ENCODE peak calls at places on chromosomes 3 and 15, in nine cellular contexts. One of them, this sample, is unnamed.

GRCh38 chr15:66658855-66659254 is 43.2 kb upstream of the SMAD6 start:
- DNase-seq in tibial nerve: no peak
- DNase-seq in GM23248: no peak
- DNase-seq in spleen: no peak
- DNase-seq in naive thymus-derived CD4-positive, alpha-beta T cell: no peak
- DNase-seq in small intestine: no peak
- DNase-seq in Panc1: no peak
- DNase-seq in RWPE2: no peak
- DNase-seq in HCT116: no peak
- DNase-seq in this sample: no peak

GRCh38 chr3:9226326-9226725 is 23.1 kb downstream of the SRGAP3 start:
- DNase-seq in tibial nerve: no peak
- DNase-seq in GM23248: peak; percentile 74
- DNase-seq in spleen: no peak
- DNase-seq in naive thymus-derived CD4-positive, alpha-beta T cell: no peak
- DNase-seq in small intestine: no peak
- DNase-seq in Panc1: no peak
- DNase-seq in RWPE2: no peak
- DNase-seq in HCT116: no peak
- DNase-seq in this sample: no peak

GRCh38 chr3:133113526-133113925 is 75.3 kb downstream of the TMEM108 start:
- DNase-seq in tibial nerve: no peak
- DNase-seq in GM23248: peak; percentile 24
- DNase-seq in spleen: no peak
- DNase-seq in naive thymus-derived CD4-positive, alpha-beta T cell: no peak
- DNase-seq in small intestine: no peak
- DNase-seq in Panc1: no peak
- DNase-seq in RWPE2: no peak
- DNase-seq in HCT116: no peak
- DNase-seq in this sample: no peak

GRCh38 chr15:59817834-59818233 is 128.7 kb upstream of the BNIP2 start:
- DNase-seq in tibial nerve: no peak
- DNase-seq in GM23248: no peak
- DNase-seq in spleen: no peak
- DNase-seq in naive thymus-derived CD4-positive, alpha-beta T cell: no peak
- DNase-seq in small intestine: no peak
- DNase-seq in Panc1: no peak
- DNase-seq in RWPE2: no peak
- DNase-seq in HCT116: no peak
- DNase-seq in this sample: no peak

GRCh38 chr3:134535186-134535974 is 49.5 kb downstream of the CEP63 start:
- DNase-seq in tibial nerve: no peak
- DNase-seq in GM23248: no peak
- DNase-seq in spleen: no peak
- DNase-seq in naive thymus-derived CD4-positive, alpha-beta T cell: no peak
- DNase-seq in small intestine: no peak
- DNase-seq in Panc1: no peak
- DNase-seq in RWPE2: no peak
- DNase-seq in HCT116: no peak
- DNase-seq in this sample: no peak

GRCh38 chr15:68652141-68652540 is 73.3 kb downstream of the CORO2B start:
- DNase-seq in tibial nerve: no peak
- DNase-seq in GM23248: peak; percentile 57
- DNase-seq in spleen: peak; percentile 6
- DNase-seq in naive thymus-derived CD4-positive, alpha-beta T cell: no peak
- DNase-seq in small intestine: peak; percentile 8
- DNase-seq in Panc1: no peak
- DNase-seq in RWPE2: peak; percentile 57
- DNase-seq in HCT116: no peak
- DNase-seq in this sample: no peak

GRCh38 chr3:193852901-193853300 is 259.9 kb downstream of the OPA1 start:
- DNase-seq in tibial nerve: no peak
- DNase-seq in GM23248: no peak
- DNase-seq in spleen: no peak
- DNase-seq in naive thymus-derived CD4-positive, alpha-beta T cell: no peak
- DNase-seq in small intestine: no peak
- DNase-seq in Panc1: no peak
- DNase-seq in RWPE2: no peak
- DNase-seq in HCT116: no peak
- DNase-seq in this sample: no peak

GRCh38 chr15:71237456-71238188 is 122.4 kb downstream of the THSD4 start:
- DNase-seq in tibial nerve: no peak
- DNase-seq in GM23248: peak; percentile 100
- DNase-seq in spleen: no peak
- DNase-seq in naive thymus-derived CD4-positive, alpha-beta T cell: no peak
- DNase-seq in small intestine: peak; percentile 99
- DNase-seq in Panc1: peak; percentile 95
- DNase-seq in RWPE2: peak; percentile 95
- DNase-seq in HCT116: peak; percentile 69
- DNase-seq in this sample: peak; percentile 75

GRCh38 chr15:54045397-54045796 is 67.2 kb downstream of the UNC13C start:
- DNase-seq in tibial nerve: no peak
- DNase-seq in GM23248: no peak
- DNase-seq in spleen: no peak
- DNase-seq in naive thymus-derived CD4-positive, alpha-beta T cell: no peak
- DNase-seq in small intestine: no peak
- DNase-seq in Panc1: no peak
- DNase-seq in RWPE2: no peak
- DNase-seq in HCT116: no peak
- DNase-seq in this sample: no peak

GRCh38 chr3:14277557-14277956 is 98.9 kb downstream of the LSM3 start:
- DNase-seq in tibial nerve: no peak
- DNase-seq in GM23248: no peak
- DNase-seq in spleen: no peak
- DNase-seq in naive thymus-derived CD4-positive, alpha-beta T cell: no peak
- DNase-seq in small intestine: no peak
- DNase-seq in Panc1: no peak
- DNase-seq in RWPE2: no peak
- DNase-seq in HCT116: no peak
- DNase-seq in this sample: no peak

GRCh38 chr3:122513386-122514122 is 1.2 kb downstream of the KPNA1 start:
- DNase-seq in tibial nerve: no peak
- DNase-seq in GM23248: peak; percentile 53
- DNase-seq in spleen: no peak
- DNase-seq in naive thymus-derived CD4-positive, alpha-beta T cell: no peak
- DNase-seq in small intestine: peak; percentile 22
- DNase-seq in Panc1: no peak
- DNase-seq in RWPE2: no peak
- DNase-seq in HCT116: no peak
- DNase-seq in this sample: no peak

GRCh38 chr3:2568929-2569328 is 470.3 kb downstream of the CNTN4 start:
- DNase-seq in tibial nerve: no peak
- DNase-seq in GM23248: no peak
- DNase-seq in spleen: no peak
- DNase-seq in naive thymus-derived CD4-positive, alpha-beta T cell: no peak
- DNase-seq in small intestine: no peak
- DNase-seq in Panc1: no peak
- DNase-seq in RWPE2: no peak
- DNase-seq in HCT116: no peak
- DNase-seq in this sample: no peak

GRCh38 chr3:102053375-102053989 is 204.2 kb downstream of the NFKBIZ start:
- DNase-seq in tibial nerve: no peak
- DNase-seq in GM23248: peak; percentile 84
- DNase-seq in spleen: no peak
- DNase-seq in naive thymus-derived CD4-positive, alpha-beta T cell: no peak
- DNase-seq in small intestine: no peak
- DNase-seq in Panc1: no peak
- DNase-seq in RWPE2: no peak
- DNase-seq in HCT116: no peak
- DNase-seq in this sample: no peak

GRCh38 chr3:107064445-107065060 is 312.7 kb upstream of the CCDC54 start:
- DNase-seq in tibial nerve: peak; percentile 92
- DNase-seq in GM23248: peak; percentile 80
- DNase-seq in spleen: no peak
- DNase-seq in naive thymus-derived CD4-positive, alpha-beta T cell: peak; percentile 6
- DNase-seq in small intestine: peak; percentile 65
- DNase-seq in Panc1: peak; percentile 66
- DNase-seq in RWPE2: no peak
- DNase-seq in HCT116: peak; percentile 57
- DNase-seq in this sample: no peak

GRCh38 chr3:191432162-191432561 is 28.8 kb upstream of the PYDC2 start:
- DNase-seq in tibial nerve: no peak
- DNase-seq in GM23248: no peak
- DNase-seq in spleen: peak; percentile 34
- DNase-seq in naive thymus-derived CD4-positive, alpha-beta T cell: no peak
- DNase-seq in small intestine: no peak
- DNase-seq in Panc1: no peak
- DNase-seq in RWPE2: no peak
- DNase-seq in HCT116: no peak
- DNase-seq in this sample: no peak

GRCh38 chr3:42302924-42303634 is 37.1 kb upstream of the CCK start:
- DNase-seq in tibial nerve: no peak
- DNase-seq in GM23248: no peak
- DNase-seq in spleen: no peak
- DNase-seq in naive thymus-derived CD4-positive, alpha-beta T cell: no peak
- DNase-seq in small intestine: no peak
- DNase-seq in Panc1: no peak
- DNase-seq in RWPE2: no peak
- DNase-seq in HCT116: no peak
- DNase-seq in this sample: no peak

GRCh38 chr3:152241142-152242067 is 27.3 kb upstream of the MBNL1 start:
- DNase-seq in tibial nerve: no peak
- DNase-seq in GM23248: no peak
- DNase-seq in spleen: no peak
- DNase-seq in naive thymus-derived CD4-positive, alpha-beta T cell: no peak
- DNase-seq in small intestine: no peak
- DNase-seq in Panc1: no peak
- DNase-seq in RWPE2: no peak
- DNase-seq in HCT116: no peak
- DNase-seq in this sample: no peak
- H3K27ac ChIP-seq in tibial nerve: no peak overlapping the region
- H3K27ac ChIP-seq in GM23248: no peak overlapping the region
- H3K27ac ChIP-seq in spleen: peak overlapping the region; percentile 84
- H3K27ac ChIP-seq in naive thymus-derived CD4-positive, alpha-beta T cell: peak overlapping the region; percentile 72
- H3K27ac ChIP-seq in small intestine: peak overlapping the region; percentile 1
- H3K27ac ChIP-seq in Panc1: no peak overlapping the region
- H3K27ac ChIP-seq in RWPE2: peak overlapping the region; percentile 24
- H3K27ac ChIP-seq in HCT116: no peak overlapping the region
- H3K27ac ChIP-seq in this sample: no peak overlapping the region

DNA sequence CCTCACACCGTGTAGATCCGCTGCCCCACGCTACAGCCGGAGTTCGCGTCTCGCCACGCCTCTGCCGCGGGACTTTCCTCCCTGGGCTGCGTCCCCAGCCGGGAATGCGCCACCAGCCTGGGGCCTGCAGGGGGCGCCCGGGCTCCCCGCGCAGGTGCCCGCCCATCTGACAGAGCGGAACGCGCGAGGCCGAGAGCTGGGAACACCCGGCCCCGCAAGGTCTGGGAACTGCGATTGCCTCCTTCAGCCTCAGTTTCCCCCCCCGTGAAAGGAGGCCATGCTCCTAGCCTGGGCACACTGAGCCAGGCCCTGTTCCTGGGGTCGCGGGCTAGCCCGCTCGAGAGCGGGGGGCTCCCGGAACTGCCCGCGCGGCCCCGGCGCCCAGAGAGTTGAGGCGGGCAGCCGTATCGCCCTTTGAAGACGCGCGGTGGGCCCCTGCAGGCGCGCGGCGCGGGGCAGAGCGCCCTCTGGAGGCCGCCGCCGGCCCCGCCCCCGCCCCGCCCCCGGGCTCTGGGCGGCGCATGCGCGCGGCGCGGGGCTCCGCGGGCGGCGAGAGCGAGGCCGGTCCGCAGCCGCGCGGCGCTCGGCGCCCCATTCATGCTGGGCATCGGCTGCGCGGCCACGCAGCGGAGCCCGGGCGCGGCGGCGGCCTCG is at the start of gene PLXNA1:
- DNase-seq in tibial nerve: peak; percentile 38
- DNase-seq in GM23248: peak; percentile 91
- DNase-seq in spleen: peak; percentile 97
- DNase-seq in naive thymus-derived CD4-positive, alpha-beta T cell: peak; percentile 89
- DNase-seq in small intestine: peak; percentile 85
- DNase-seq in Panc1: peak; percentile 41
- DNase-seq in RWPE2: no peak
- DNase-seq in HCT116: peak; percentile 64
- DNase-seq in this sample: peak; percentile 92
- H3K27ac ChIP-seq in tibial nerve: peak within 1 kb of the TSS; percentile 85
- H3K27ac ChIP-seq in GM23248: peak within 1 kb of the TSS; percentile 30
- H3K27ac ChIP-seq in spleen: peak within 1 kb of the TSS; percentile 92
- H3K27ac ChIP-seq in naive thymus-derived CD4-positive, alpha-beta T cell: peak within 1 kb of the TSS; percentile 91
- H3K27ac ChIP-seq in small intestine: peak within 1 kb of the TSS; percentile 67
- H3K27ac ChIP-seq in Panc1: peak within 1 kb of the TSS; percentile 86
- H3K27ac ChIP-seq in RWPE2: peak within 1 kb of the TSS; percentile 65
- H3K27ac ChIP-seq in HCT116: peak within 1 kb of the TSS; percentile 67
- H3K27ac ChIP-seq in this sample: peak within 1 kb of the TSS; percentile 8

DNA sequence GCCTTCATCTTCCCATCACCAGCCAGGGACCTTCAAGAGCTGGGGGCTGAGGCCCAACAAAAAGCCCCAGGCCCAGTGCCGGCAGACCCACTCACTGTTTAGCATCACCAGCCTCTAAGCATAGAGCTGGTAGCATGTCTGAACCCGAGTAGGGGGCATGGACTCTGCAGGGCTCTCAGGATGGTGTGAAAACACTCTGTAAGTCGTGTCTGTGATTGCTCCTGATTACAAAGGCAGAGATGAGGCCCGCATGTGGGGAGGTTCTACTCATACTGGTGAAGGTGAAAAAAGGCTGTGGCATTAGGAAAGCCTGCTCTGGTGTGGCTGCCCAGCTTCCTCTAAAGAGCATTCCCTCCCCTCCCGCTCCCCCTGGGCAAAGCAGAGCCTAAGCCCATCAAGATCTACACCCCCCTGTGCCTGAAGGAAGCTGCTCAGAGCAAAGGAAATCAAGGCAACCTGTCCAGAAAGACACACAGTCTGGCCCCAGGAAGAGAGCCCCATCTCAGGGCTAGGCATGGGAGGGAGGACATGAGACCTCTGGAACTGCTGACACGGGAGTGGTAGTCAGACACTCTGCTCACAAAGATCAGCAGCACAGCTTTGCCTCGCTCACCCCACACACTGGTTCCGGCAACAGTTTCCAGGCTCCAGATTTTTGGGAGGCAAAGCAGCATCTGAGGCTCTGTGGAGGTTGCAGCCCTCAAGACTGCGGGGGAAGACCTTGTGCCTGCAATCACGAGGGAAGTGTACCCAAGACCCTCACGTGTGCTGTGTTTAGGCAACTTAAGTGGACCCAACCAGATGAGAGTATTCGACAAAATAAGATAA is 36.8 kb downstream of the CCDC12 start:
- DNase-seq in tibial nerve: no peak
- DNase-seq in GM23248: no peak
- DNase-seq in spleen: peak; percentile 64
- DNase-seq in naive thymus-derived CD4-positive, alpha-beta T cell: no peak
- DNase-seq in small intestine: no peak
- DNase-seq in Panc1: no peak
- DNase-seq in RWPE2: peak; percentile 27
- DNase-seq in HCT116: no peak
- DNase-seq in this sample: peak; percentile 38
- H3K27ac ChIP-seq in tibial nerve: no peak overlapping the region
- H3K27ac ChIP-seq in GM23248: no peak overlapping the region
- H3K27ac ChIP-seq in spleen: peak overlapping the region; percentile 7
- H3K27ac ChIP-seq in naive thymus-derived CD4-positive, alpha-beta T cell: no peak overlapping the region
- H3K27ac ChIP-seq in small intestine: no peak overlapping the region
- H3K27ac ChIP-seq in Panc1: no peak overlapping the region
- H3K27ac ChIP-seq in RWPE2: no peak overlapping the region
- H3K27ac ChIP-seq in HCT116: no peak overlapping the region
- H3K27ac ChIP-seq in this sample: peak overlapping the region; percentile 30

DNA sequence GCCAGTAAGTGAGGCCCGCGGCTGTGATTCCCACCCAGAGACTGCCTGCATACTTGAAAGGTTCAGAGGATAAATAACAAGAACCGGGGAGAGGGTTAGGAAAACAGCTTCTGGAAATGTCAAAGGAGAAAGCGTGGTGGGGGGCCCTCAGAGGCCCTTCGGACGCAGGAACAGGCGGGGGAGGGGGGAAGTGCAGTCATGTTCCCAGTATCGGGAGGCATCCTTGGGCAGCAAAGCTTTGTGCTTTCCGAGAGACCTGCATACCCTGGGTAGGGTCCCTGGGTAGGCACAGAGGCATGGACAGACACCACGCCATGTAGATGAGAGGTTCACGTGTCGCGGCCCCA is 21.4 kb downstream of the EPHB3 start:
- DNase-seq in tibial nerve: no peak
- DNase-seq in GM23248: no peak
- DNase-seq in spleen: no peak
- DNase-seq in naive thymus-derived CD4-positive, alpha-beta T cell: no peak
- DNase-seq in small intestine: no peak
- DNase-seq in Panc1: no peak
- DNase-seq in RWPE2: no peak
- DNase-seq in HCT116: no peak
- DNase-seq in this sample: no peak
- H3K27ac ChIP-seq in tibial nerve: peak overlapping the region; percentile 84
- H3K27ac ChIP-seq in GM23248: peak overlapping the region; percentile 83
- H3K27ac ChIP-seq in spleen: peak overlapping the region; percentile 22
- H3K27ac ChIP-seq in naive thymus-derived CD4-positive, alpha-beta T cell: no peak overlapping the region
- H3K27ac ChIP-seq in small intestine: no peak overlapping the region
- H3K27ac ChIP-seq in Panc1: no peak overlapping the region
- H3K27ac ChIP-seq in RWPE2: no peak overlapping the region
- H3K27ac ChIP-seq in HCT116: no peak overlapping the region
- H3K27ac ChIP-seq in this sample: peak overlapping the region; percentile 74

This sample was measured in kidney.